ENCODE peak calls at places on chromosome 14, in ten cellular contexts. Y is cardiac muscle cell; M is effector memory CD4-positive, alpha-beta T cell; S is MV-4-11; U is EL; I is HFF-Myc; D is AG09309; J is cerebellum; K is ureter; L is retina. A is an unnamed sample.

GRCh38 chr14:22646570-22647254 is 2.6 kb upstream of the OR6J1 start:
- DNase-seq in Y (no peak), M (no peak), S (peak; percentile 58), U (peak; percentile 80), I (no peak), D (peak; percentile 85), J (no peak), K (no peak), L (no peak), A (no peak)

GRCh38 chr14:74531467-74531866 is 37.9 kb downstream of the ISCA2 start:
- DNase-seq in Y (peak; percentile 36), M (no peak), S (no peak), U (peak; percentile 50), I (peak; percentile 22), D (no peak), J (no peak), K (no peak), L (no peak), A (no peak)

GRCh38 chr14:74456684-74457083 is 30.7 kb upstream of the SYNDIG1L start:
- DNase-seq in Y (no peak), M (no peak), S (no peak), U (no peak), I (no peak), D (no peak), J (no peak), K (no peak), L (no peak), A (no peak)

GRCh38 chr14:58848365-58848764 is 210.6 kb downstream of the DACT1 start:
- DNase-seq in Y (no peak), M (no peak), S (no peak), U (no peak), I (no peak), D (no peak), J (no peak), K (no peak), L (no peak), A (no peak)

GRCh38 chr14:24313912-24314311 is 2.6 kb downstream of the LTB4R start:
- DNase-seq in Y (no peak), M (no peak), S (peak; percentile 80), U (no peak), I (no peak), D (no peak), J (no peak), K (no peak), L (no peak), A (no peak)

GRCh38 chr14:34628681-34629135 is 1.2 kb downstream of the SNX6 start:
- DNase-seq in Y (peak; percentile 57), M (peak; percentile 0), S (no peak), U (peak; percentile 52), I (no peak), D (no peak), J (no peak), K (no peak), L (peak; percentile 5), A (no peak)

GRCh38 chr14:105118646-105119409 is 49.7 kb downstream of the JAG2 start:
- DNase-seq in Y (no peak), M (no peak), S (no peak), U (no peak), I (no peak), D (no peak), J (no peak), K (peak; percentile 81), L (no peak), A (no peak)

GRCh38 chr14:103512701-103513611 is 9.7 kb downstream of the CKB start:
- DNase-seq in Y (no peak), M (no peak), S (peak; percentile 35), U (peak; percentile 50), I (no peak), D (peak; percentile 60), J (peak; percentile 81), K (peak; percentile 87), L (peak; percentile 65), A (peak; percentile 84)

GRCh38 chr14:102980409-102980810 is 57.9 kb downstream of the AMN start:
- DNase-seq in Y (no peak), M (no peak), S (peak; percentile 48), U (no peak), I (no peak), D (peak; percentile 23), J (no peak), K (no peak), L (no peak), A (no peak)

GRCh38 chr14:45246151-45246550 is 6.9 kb downstream of the MIS18BP1 start:
- DNase-seq in Y (no peak), M (no peak), S (peak; percentile 3), U (no peak), I (no peak), D (no peak), J (no peak), K (no peak), L (no peak), A (no peak)

GRCh38 chr14:91269076-91269991 is 24.8 kb upstream of the GPR68 start:
- DNase-seq in Y (no peak), M (no peak), S (no peak), U (no peak), I (no peak), D (no peak), J (peak; percentile 67), K (no peak), L (peak; percentile 67), A (peak; percentile 72)

GRCh38 chr14:23070262-23071129 is 13.2 kb upstream of the CDH24 start:
- DNase-seq in Y (peak; percentile 19), M (no peak), S (no peak), U (peak; percentile 32), I (no peak), D (no peak), J (no peak), K (no peak), L (peak; percentile 19), A (no peak)

A was measured in cerebellar cortex.